ENCODE peak calls at places on chromosomes 12 and 14, in nine cellular contexts. W, Z, N, J, M, V, R, A and C are unnamed samples.

GRCh38 chr14:83992857-83993256 is 1537.1 kb upstream of the FLRT2 start:
- DNase-seq in M (no peak), A (no peak), N (no peak), V (no peak), J (peak), Z (no peak), R (no peak), W (no peak), C (no peak)

GRCh38 chr12:44889162-44889561 is 13.0 kb upstream of the NELL2 start:
- DNase-seq in N (peak), W (no peak), M (no peak), V (no peak), Z (no peak), J (no peak), A (no peak), R (no peak), C (no peak)

GRCh38 chr12:49332891-49333371 is 4.1 kb downstream of the C1QL4 start:
- DNase-seq in M (no peak), J (no peak), N (peak), R (no peak), W (no peak), Z (no peak), A (no peak), V (no peak), C (no peak)

GRCh38 chr12:47754126-47754525 is 4.6 kb downstream of the RAPGEF3 start:
- DNase-seq in R (no peak), V (no peak), M (no peak), Z (no peak), J (no peak), A (no peak), N (no peak), W (no peak), C (no peak)

GRCh38 chr14:73744175-73744867 is 30.1 kb upstream of the PNMA1 start:
- DNase-seq in W (no peak), J (no peak), A (no peak), M (no peak), Z (no peak), V (no peak), N (no peak), R (no peak), C (no peak)

GRCh38 chr14:92670177-92670576 is 78.2 kb downstream of the LGMN start:
- DNase-seq in J (no peak), A (no peak), W (no peak), R (no peak), N (peak), V (peak), Z (peak), M (peak), C (peak)

GRCh38 chr14:24900281-24900868 is 149.6 kb downstream of the STXBP6 start:
- DNase-seq in N (no peak), M (peak), A (no peak), Z (peak), W (no peak), V (peak), R (no peak), J (no peak), C (no peak)

GRCh38 chr12:1115471-1116242 is 124.6 kb downstream of the ERC1 start:
- DNase-seq in A (no peak), W (no peak), J (peak), V (peak), M (no peak), R (no peak), N (peak), Z (no peak), C (no peak)

GRCh38 chr14:75654127-75654732 is 6.4 kb downstream of the ERG28 start:
- DNase-seq in V (peak), N (peak), J (peak), A (peak), Z (peak), W (peak), R (peak), M (peak), C (peak)

GRCh38 chr12:76101739-76102385 is 17.4 kb upstream of the NAP1L1 start:
- DNase-seq in N (no peak), W (no peak), A (no peak), V (no peak), J (no peak), M (no peak), Z (no peak), R (no peak), C (no peak)

GRCh38 chr14:95523051-95523817 is 6.8 kb upstream of the SYNE3 start:
- DNase-seq in A (no peak), Z (no peak), N (no peak), R (no peak), V (no peak), J (no peak), M (no peak), W (peak), C (no peak)

GRCh38 chr12:69623970-69624369 is 13.3 kb upstream of the LRRC10 start:
- DNase-seq in R (peak), V (no peak), Z (no peak), W (no peak), A (no peak), N (peak), J (no peak), M (no peak), C (no peak)

GRCh38 chr14:91614187-91614586 is 104.1 kb upstream of the PPP4R3A start:
- DNase-seq in N (peak), J (peak), M (no peak), R (no peak), W (no peak), A (no peak), V (peak), Z (no peak), C (no peak)

GRCh38 chr12:30953946-30954766 is 27.6 kb downstream of the TSPAN11 start:
- DNase-seq in N (no peak), J (no peak), V (no peak), A (no peak), W (no peak), Z (no peak), R (no peak), M (no peak), C (no peak)

GRCh38 chr14:61489527-61489926 is 168.1 kb downstream of the PRKCH start:
- DNase-seq in A (no peak), J (no peak), W (no peak), R (no peak), M (no peak), Z (no peak), N (no peak), V (no peak), C (no peak)

GRCh38 chr14:67610491-67610890 is 9.2 kb upstream of the ARG2 start:
- DNase-seq in M (no peak), J (no peak), N (no peak), Z (no peak), A (no peak), V (no peak), W (no peak), R (no peak), C (no peak)

GRCh38 chr14:47332939-47333338 is 342.5 kb downstream of the MDGA2 start:
- DNase-seq in R (no peak), W (no peak), N (no peak), J (no peak), M (no peak), A (no peak), V (no peak), Z (no peak), C (no peak)

GRCh38 chr12:26744042-26744626 is 88.9 kb downstream of the ITPR2 start:
- DNase-seq in J (no peak), M (no peak), Z (no peak), W (no peak), R (no peak), N (no peak), A (no peak), V (no peak), C (no peak)

GRCh38 chr14:97536421-97536820 is 739.2 kb downstream of the VRK1 start:
- DNase-seq in M (no peak), W (no peak), N (no peak), J (no peak), V (no peak), A (no peak), R (no peak), Z (no peak), C (no peak)

GRCh38 chr14:73878436-73878835 is 8.2 kb upstream of the ZNF410 start:
- DNase-seq in A (no peak), V (no peak), W (no peak), Z (no peak), N (peak), R (no peak), J (no peak), M (no peak), C (no peak)

GRCh38 chr12:40551466-40551865 is 140.8 kb upstream of the CNTN1 start:
- DNase-seq in R (no peak), Z (no peak), M (no peak), N (no peak), W (no peak), J (no peak), V (peak), A (no peak), C (no peak)

GRCh38 chr12:50166776-50167025 is 468 bp downstream of the CERS5 start:
- DNase-seq in J (no peak), M (no peak), R (no peak), Z (no peak), N (no peak), A (no peak), W (no peak), V (peak), C (no peak)

GRCh38 chr14:34227834-34228662 is 234.0 kb downstream of the SPTSSA start:
- DNase-seq in J (peak), A (peak), R (peak), N (peak), M (peak), W (peak), V (peak), Z (peak), C (peak)

GRCh38 chr14:32692441-32692840 is 246.2 kb upstream of the NPAS3 start:
- DNase-seq in N (peak), V (no peak), M (no peak), J (no peak), A (no peak), Z (no peak), R (no peak), W (no peak), C (no peak)

GRCh38 chr14:99531221-99532096 is 50.2 kb downstream of the CCNK start:
- DNase-seq in M (no peak), J (no peak), A (no peak), N (peak), V (peak), W (no peak), R (peak), Z (no peak), C (no peak)

GRCh38 chr12:114820773-114821172 is 136.8 kb upstream of the TBX3 start:
- DNase-seq in V (no peak), M (no peak), W (no peak), N (no peak), Z (no peak), A (no peak), R (no peak), J (no peak), C (no peak)

GRCh38 chr12:124855275-124855957 is 8.2 kb downstream of the SCARB1 start:
- DNase-seq in W (no peak), R (no peak), N (no peak), V (no peak), Z (no peak), M (no peak), J (no peak), A (no peak), C (no peak)

GRCh38 chr12:496736-497135 is 37.0 kb downstream of the B4GALNT3 start:
- DNase-seq in R (no peak), Z (no peak), J (no peak), M (no peak), A (no peak), W (no peak), N (no peak), V (no peak), C (no peak)

GRCh38 chr12:116659771-116660481 is 77.9 kb downstream of the SPRING1 start:
- DNase-seq in J (peak), W (no peak), A (peak), V (peak), M (no peak), N (peak), Z (no peak), R (no peak), C (no peak)

GRCh38 chr12:94100254-94100653 is 48.1 kb upstream of the PLXNC1 start:
- DNase-seq in W (no peak), V (peak), R (no peak), J (peak), Z (peak), A (no peak), M (no peak), N (peak), C (no peak)

GRCh38 chr12:27970391-27970980 is 2.0 kb downstream of the PTHLH start:
- DNase-seq in A (no peak), Z (no peak), M (no peak), J (peak), W (peak), R (no peak), N (no peak), V (peak), C (no peak)